ENCODE peak calls at places on chromosomes 11 and 22, in four cellular contexts. One of them, this sample, is unnamed.

GRCh38 chr11:71996946-71997345 is 1.8 kb upstream of the IL18BP start:
- DNase-seq in stimulated activated CD8-positive, alpha-beta memory T cell treated with anti-CD3 and anti-CD28 coated beads, Interleukin-15, amount 100 ng/mL, for 1 hour: no peak
- DNase-seq in HuH-7: no peak
- DNase-seq in EH: no peak
- DNase-seq in this sample: no peak

GRCh38 chr11:125451400-125452124 is 44.5 kb downstream of the FEZ1 start:
- DNase-seq in stimulated activated CD8-positive, alpha-beta memory T cell treated with anti-CD3 and anti-CD28 coated beads, Interleukin-15, amount 100 ng/mL, for 1 hour: no peak
- DNase-seq in HuH-7: no peak
- DNase-seq in EH: peak; percentile 35
- DNase-seq in this sample: peak; percentile 57

GRCh38 chr22:31825513-31825912 is 71.7 kb downstream of the DEPDC5 start:
- DNase-seq in EH: no peak
- DNase-seq in stimulated activated CD8-positive, alpha-beta memory T cell treated with anti-CD3 and anti-CD28 coated beads, Interleukin-15, amount 100 ng/mL, for 1 hour: no peak
- DNase-seq in HuH-7: no peak
- DNase-seq in this sample: no peak

GRCh38 chr22:42269407-42270177 is 861 bp downstream of the TCF20 start:
- DNase-seq in HuH-7: peak; percentile 83
- DNase-seq in stimulated activated CD8-positive, alpha-beta memory T cell treated with anti-CD3 and anti-CD28 coated beads, Interleukin-15, amount 100 ng/mL, for 1 hour: peak; percentile 35
- DNase-seq in EH: peak; percentile 34
- DNase-seq in this sample: peak; percentile 72

GRCh38 chr11:101867951-101868350 is 46.9 kb upstream of the CEP126 start:
- DNase-seq in HuH-7: no peak
- DNase-seq in stimulated activated CD8-positive, alpha-beta memory T cell treated with anti-CD3 and anti-CD28 coated beads, Interleukin-15, amount 100 ng/mL, for 1 hour: no peak
- DNase-seq in EH: peak; percentile 43
- DNase-seq in this sample: no peak

GRCh38 chr11:13126430-13126829 is 117.3 kb downstream of the RASSF10 start:
- DNase-seq in HuH-7: no peak
- DNase-seq in stimulated activated CD8-positive, alpha-beta memory T cell treated with anti-CD3 and anti-CD28 coated beads, Interleukin-15, amount 100 ng/mL, for 1 hour: no peak
- DNase-seq in EH: peak; percentile 83
- DNase-seq in this sample: no peak

GRCh38 chr11:8018742-8019631 is 31.9 kb downstream of the EIF3F start:
- DNase-seq in stimulated activated CD8-positive, alpha-beta memory T cell treated with anti-CD3 and anti-CD28 coated beads, Interleukin-15, amount 100 ng/mL, for 1 hour: peak; percentile 44
- DNase-seq in EH: peak; percentile 83
- DNase-seq in HuH-7: no peak
- DNase-seq in this sample: no peak

GRCh38 chr22:50526849-50527801 is 1.7 kb upstream of the SCO2 start:
- DNase-seq in stimulated activated CD8-positive, alpha-beta memory T cell treated with anti-CD3 and anti-CD28 coated beads, Interleukin-15, amount 100 ng/mL, for 1 hour: no peak
- DNase-seq in EH: peak; percentile 38
- DNase-seq in HuH-7: peak; percentile 98
- DNase-seq in this sample: peak; percentile 64

GRCh38 chr11:73204711-73205121 is 13.4 kb upstream of the P2RY2 start:
- DNase-seq in stimulated activated CD8-positive, alpha-beta memory T cell treated with anti-CD3 and anti-CD28 coated beads, Interleukin-15, amount 100 ng/mL, for 1 hour: no peak
- DNase-seq in EH: no peak
- DNase-seq in HuH-7: no peak
- DNase-seq in this sample: no peak

GRCh38 chr22:43066844-43067385 is 22.3 kb downstream of the TTLL1 start:
- DNase-seq in EH: peak; percentile 81
- DNase-seq in stimulated activated CD8-positive, alpha-beta memory T cell treated with anti-CD3 and anti-CD28 coated beads, Interleukin-15, amount 100 ng/mL, for 1 hour: no peak
- DNase-seq in HuH-7: no peak
- DNase-seq in this sample: no peak

GRCh38 chr22:24156146-24156914 is 25.0 kb upstream of the SUSD2 start:
- DNase-seq in stimulated activated CD8-positive, alpha-beta memory T cell treated with anti-CD3 and anti-CD28 coated beads, Interleukin-15, amount 100 ng/mL, for 1 hour: peak; percentile 22
- DNase-seq in HuH-7: peak; percentile 59
- DNase-seq in EH: peak; percentile 64
- DNase-seq in this sample: no peak

GRCh38 chr11:104704888-104705287 is 193.4 kb downstream of the CASP12 start:
- DNase-seq in EH: no peak
- DNase-seq in HuH-7: no peak
- DNase-seq in stimulated activated CD8-positive, alpha-beta memory T cell treated with anti-CD3 and anti-CD28 coated beads, Interleukin-15, amount 100 ng/mL, for 1 hour: no peak
- DNase-seq in this sample: no peak